ENCODE peak calls at places on chromosomes 5 and 9, in ten cellular contexts. O is AG10803; Y is MM.1S; J is stimulated activated CD8-positive, alpha-beta memory T cell treated with anti-CD3 and anti-CD28 coated beads, Interleukin-7, amount 100 ng/mL, for 4 hours; X is GM20000; U is NCI-H1092 treated with DMSO at 0.1 percent for 48 hours; R is COR-L47; D is RPMI7951; Z is stimulated activated naive B cell treated with anti-CD40 and anti-IgM and Interleukin-4, amounts not matched to agents 10 μg/mL and 1 μg/mL and 100 μg/mL, for 72 hours; S is OCI-M1. T is an unnamed sample.

GRCh38 chr9:121541945-121542344 is 42.3 kb upstream of the GGTA1 start:
- DNase-seq in D (no peak), R (no peak), S (no peak), X (peak; percentile 4), J (no peak), O (no peak), Z (no peak), U (no peak), Y (no peak), T (no peak)

GRCh38 chr5:170173227-170173626 is 59.6 kb upstream of the C5orf58 start:
- DNase-seq in Y (no peak), J (no peak), Z (no peak), R (no peak), D (peak; percentile 86), U (no peak), X (no peak), S (no peak), O (peak; percentile 42), T (no peak)

GRCh38 chr5:7852542-7852941 is 1.6 kb upstream of the CFAP90 start:
- DNase-seq in D (no peak), X (no peak), Z (no peak), S (peak; percentile 44), U (no peak), J (no peak), R (no peak), O (no peak), Y (no peak), T (no peak)

GRCh38 chr9:134895103-134895502 is 14.5 kb downstream of the FCN2 start:
- DNase-seq in Z (no peak), R (no peak), U (no peak), O (no peak), Y (no peak), X (no peak), D (peak; percentile 50), J (no peak), S (no peak), T (no peak)

GRCh38 chr9:110058304-110058953 is 149.5 kb downstream of the C9orf152 start:
- DNase-seq in Y (peak; percentile 38), O (peak; percentile 35), X (peak; percentile 51), S (peak; percentile 56), U (peak; percentile 45), D (peak; percentile 51), R (peak; percentile 54), J (peak; percentile 10), Z (peak; percentile 11), T (peak; percentile 75)

GRCh38 chr5:159410480-159410879 is 80.2 kb upstream of the IL12B start:
- DNase-seq in R (no peak), X (no peak), D (no peak), Y (no peak), S (no peak), Z (no peak), O (peak; percentile 48), U (no peak), J (no peak), T (no peak)

GRCh38 chr9:130526193-130526853 is 53.1 kb upstream of the FUBP3 start:
- DNase-seq in S (no peak), R (no peak), U (no peak), D (no peak), X (no peak), O (no peak), Y (no peak), Z (no peak), J (no peak), T (no peak)

GRCh38 chr5:164672931-164673694 is 1167.7 kb downstream of the MAT2B start:
- DNase-seq in Z (no peak), S (peak; percentile 43), D (no peak), Y (no peak), O (no peak), R (no peak), J (no peak), U (no peak), X (peak; percentile 7), T (no peak)

GRCh38 chr9:107809859-107810492 is 320.4 kb upstream of the KLF4 start:
- DNase-seq in J (no peak), Y (no peak), Z (no peak), U (no peak), R (no peak), D (peak; percentile 73), X (no peak), O (peak; percentile 44), S (no peak), T (no peak)

GRCh38 chr9:127269440-127269839 is 4.9 kb downstream of the GARNL3 start:
- DNase-seq in X (no peak), U (no peak), Z (no peak), O (no peak), D (no peak), S (no peak), R (no peak), J (no peak), Y (no peak), T (peak; percentile 35)

GRCh38 chr5:72658767-72659540 is 151.7 kb upstream of the ZNF366 start:
- DNase-seq in X (no peak), J (no peak), U (no peak), Y (no peak), O (peak; percentile 57), D (no peak), R (no peak), S (no peak), Z (no peak), T (peak; percentile 25)

GRCh38 chr9:14347408-14348224 is 33.7 kb upstream of the NFIB start:
- DNase-seq in Z (no peak), U (no peak), J (no peak), Y (no peak), X (peak; percentile 25), S (no peak), D (peak; percentile 14), O (peak; percentile 3), R (peak; percentile 83), T (no peak)

GRCh38 chr5:137097203-137097602 is 401.9 kb downstream of the SPOCK1 start:
- DNase-seq in Y (no peak), S (no peak), Z (no peak), D (no peak), X (no peak), O (no peak), R (no peak), U (no peak), J (no peak), T (no peak)

GRCh38 chr9:26260238-26260637 is 582.0 kb upstream of the TUSC1 start:
- DNase-seq in J (no peak), D (peak; percentile 82), U (no peak), O (peak; percentile 28), Z (no peak), X (no peak), R (no peak), Y (no peak), S (no peak), T (no peak)

GRCh38 chr5:92659246-92659645 is 921.8 kb downstream of the NR2F1-AS1 start:
- DNase-seq in U (no peak), J (no peak), D (no peak), X (no peak), O (no peak), Z (no peak), R (no peak), S (no peak), Y (no peak), T (no peak)

GRCh38 chr5:569868-570361 is 42.2 kb upstream of the CEP72 start:
- DNase-seq in D (no peak), J (no peak), U (no peak), R (no peak), O (no peak), S (no peak), X (no peak), Y (no peak), Z (no peak), T (no peak)